ENCODE peak calls at places on chromosomes 7 and 10, in six cellular contexts. W, Q, R, T, L and G are unnamed samples.
A peak's percentile ranks its signal among the peaks of the same experiment; 100 is the strongest.

GRCh38 chr10:48811461-48811860 is 126.8 kb downstream of the WDFY4 start:
- DNase-seq in W (no peak), Q (no peak), R (no peak), T (no peak), L (no peak), G (no peak)

GRCh38 chr10:49325131-49325915 is 26.4 kb downstream of the C10orf71 start:
- DNase-seq in W (no peak), Q (no peak), R (no peak), T (no peak), L (no peak), G (no peak)

GRCh38 chr10:3605882-3606281 is 179.1 kb downstream of the KLF6 start:
- DNase-seq in W (no peak), Q (no peak), R (no peak), T (no peak), L (no peak), G (no peak)

GRCh38 chr7:30914611-30915601 is 3.3 kb downstream of the AQP1 start:
- DNase-seq in W (peak; percentile 39), Q (no peak), R (no peak), T (no peak), L (no peak), G (no peak)

GRCh38 chr7:76234931-76235441 is 33.3 kb downstream of the SRRM3 start:
- DNase-seq in W (peak; percentile 86), Q (peak; percentile 33), R (peak; percentile 96), T (peak; percentile 25), L (peak; percentile 39), G (peak; percentile 28)

GRCh38 chr10:82492647-82493046 is 617.7 kb downstream of the NRG3 start:
- DNase-seq in W (no peak), Q (no peak), R (no peak), T (no peak), L (no peak), G (no peak)

GRCh38 chr10:12617205-12618175 is 268.1 kb downstream of the CAMK1D start:
- DNase-seq in W (no peak), Q (no peak), R (no peak), T (no peak), L (no peak), G (no peak)

GRCh38 chr7:87413951-87414381 is 61.5 kb downstream of the ABCB4 start:
- DNase-seq in W (peak; percentile 25), Q (no peak), R (no peak), T (no peak), L (no peak), G (no peak)

GRCh38 chr10:80484243-80484642 is 30.1 kb downstream of the TSPAN14 start:
- DNase-seq in W (no peak), Q (no peak), R (no peak), T (no peak), L (no peak), G (no peak)

GRCh38 chr10:97896756-97897155 is 47.1 kb downstream of the GOLGA7B start:
- DNase-seq in W (no peak), Q (no peak), R (no peak), T (no peak), L (no peak), G (no peak)

GRCh38 chr10:98403812-98404504 is 11.0 kb downstream of the PYROXD2 start:
- DNase-seq in W (no peak), Q (no peak), R (no peak), T (no peak), L (no peak), G (no peak)

GRCh38 chr10:34200355-34200901 is 614.7 kb downstream of the PARD3 start:
- DNase-seq in W (no peak), Q (no peak), R (no peak), T (no peak), L (no peak), G (no peak)

GRCh38 chr10:122998360-122998917 is 10.2 kb downstream of the IKZF5 start:
- DNase-seq in W (no peak), Q (no peak), R (no peak), T (no peak), L (no peak), G (no peak)

GRCh38 chr10:9209105-9209798 is 1154.8 kb downstream of the GATA3 start:
- DNase-seq in W (peak; percentile 58), Q (peak; percentile 30), R (peak; percentile 63), T (peak; percentile 59), L (peak; percentile 50), G (peak; percentile 59)

GRCh38 chr10:94137747-94138146 is 144.0 kb downstream of the PLCE1 start:
- DNase-seq in W (no peak), Q (no peak), R (no peak), T (no peak), L (no peak), G (no peak)

GRCh38 chr10:75814071-75814470 is 382.6 kb downstream of the LRMDA start:
- DNase-seq in W (no peak), Q (no peak), R (no peak), T (no peak), L (no peak), G (no peak)

GRCh38 chr7:26404189-26404996 is 112.7 kb downstream of the SNX10 start:
- DNase-seq in W (no peak), Q (no peak), R (no peak), T (no peak), L (no peak), G (no peak)